ENCODE peak calls at places on chromosomes 6 and 20, in five cellular contexts. N is astrocyte, E is lower leg skin, U is stomach, Q is right lobe of liver. J is an unnamed sample.
A peak's percentile ranks its signal among the peaks of the same experiment; 100 is the strongest.

GRCh38 chr6:142011775-142012174 is 121.0 kb upstream of the GJE1 start:
- DNase-seq in Q (no peak), E (no peak), N (no peak), U (no peak), J (no peak)

GRCh38 chr6:48109902-48110301 is 1.1 kb downstream of the PTCHD4 start:
- DNase-seq in E (no peak), N (peak; percentile 11), U (no peak), Q (no peak), J (no peak)

GRCh38 chr6:13431861-13432465 is 55.4 kb downstream of the GFOD1 start:
- DNase-seq in N (peak; percentile 50), Q (no peak), U (no peak), E (no peak), J (no peak)

GRCh38 chr6:18209539-18210197 is 54.4 kb downstream of the KDM1B start:
- DNase-seq in Q (no peak), N (no peak), U (no peak), E (no peak), J (no peak)

GRCh38 chr6:89372506-89372901 is 20.0 kb upstream of the UBE2J1 start:
- DNase-seq in U (no peak), N (no peak), Q (no peak), E (no peak), J (no peak)

GRCh38 chr6:26172496-26172958 is 85.3 kb downstream of the HFE start:
- DNase-seq in E (no peak), Q (no peak), N (no peak), U (no peak), J (no peak)

GRCh38 chr6:30931959-30932645 is at the start of gene SFTA2:
- DNase-seq in U (no peak), E (no peak), N (no peak), Q (no peak), J (no peak)

GRCh38 chr20:59780494-59781185 is 152.8 kb downstream of the SYCP2 start:
- DNase-seq in E (no peak), Q (no peak), N (no peak), U (peak; percentile 9), J (no peak)

GRCh38 chr20:50308513-50309279 is 118.1 kb downstream of the CEBPB start:
- DNase-seq in E (peak; percentile 86), Q (peak; percentile 97), U (peak; percentile 80), N (peak; percentile 98), J (peak; percentile 98)

GRCh38 chr6:99945995-99946394 is 48.0 kb downstream of the MCHR2 start:
- DNase-seq in N (no peak), U (no peak), Q (no peak), E (no peak), J (no peak)

DNA sequence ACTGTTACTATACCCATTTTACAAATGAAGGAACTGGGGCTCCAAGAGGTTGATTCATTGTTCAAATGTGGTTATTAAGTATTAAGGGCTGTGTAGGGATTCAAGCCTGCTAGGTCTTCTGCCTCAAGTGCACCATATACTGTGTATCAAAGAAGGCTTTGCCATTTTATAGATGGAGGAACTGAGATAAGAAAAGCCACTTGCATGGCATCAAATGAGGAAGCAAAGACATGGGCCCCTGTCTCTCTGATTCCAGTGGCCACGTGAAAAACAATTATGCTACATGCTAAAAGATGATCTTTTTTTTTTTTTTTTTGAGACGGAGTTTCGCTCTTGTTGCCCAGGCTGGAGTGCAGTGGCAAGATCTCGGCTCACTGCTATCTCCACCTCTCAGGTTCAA is 67.0 kb downstream of the TMEM200A start:
- DNase-seq in U (no peak), N (no peak), E (no peak), Q (no peak), J (no peak)
- H3K4me3 ChIP-seq in U (no peak overlapping the region), N (no peak overlapping the region), E (no peak overlapping the region), Q (no peak overlapping the region), J (no peak overlapping the region)

GRCh38 chr6:116113386-116113785 is 12.5 kb downstream of the COL10A1 start:
- DNase-seq in E (no peak), N (no peak), Q (no peak), U (no peak), J (no peak)

GRCh38 chr6:116111552-116112528 is 11.2 kb downstream of the NT5DC1 start:
- DNase-seq in Q (no peak), E (no peak), N (no peak), U (peak; percentile 37), J (no peak)

GRCh38 chr6:116118608-116119007 is 7.3 kb downstream of the COL10A1 start:
- DNase-seq in N (peak; percentile 55), Q (no peak), E (no peak), U (no peak), J (no peak)

GRCh38 chr6:116120430-116120829 is 5.5 kb downstream of the COL10A1 start:
- DNase-seq in N (no peak), E (no peak), U (no peak), Q (no peak), J (no peak)

GRCh38 chr6:116115781-116116180 is 10.2 kb downstream of the COL10A1 start:
- DNase-seq in U (no peak), Q (no peak), E (no peak), N (no peak), J (no peak)
- TF ChIP-seq CTCF in U (no peak), Q (peak; percentile 6), E (no peak), N (peak; percentile 48), J (peak; percentile 29)

GRCh38 chr6:10384333-10384718 is 30.5 kb downstream of the TFAP2A start:
- DNase-seq in U (no peak), N (no peak), E (no peak), Q (no peak), J (no peak)

GRCh38 chr6:10382728-10383127 is 32.1 kb downstream of the TFAP2A start:
- DNase-seq in U (no peak), E (no peak), Q (no peak), N (no peak), J (no peak)

GRCh38 chr6:10384064-10384317 is 30.9 kb downstream of the TFAP2A start:
- DNase-seq in U (no peak), Q (no peak), N (no peak), E (no peak), J (no peak)

GRCh38 chr6:10382322-10382721 is 32.6 kb downstream of the TFAP2A start:
- DNase-seq in Q (no peak), N (no peak), E (no peak), U (no peak), J (no peak)

DNA sequence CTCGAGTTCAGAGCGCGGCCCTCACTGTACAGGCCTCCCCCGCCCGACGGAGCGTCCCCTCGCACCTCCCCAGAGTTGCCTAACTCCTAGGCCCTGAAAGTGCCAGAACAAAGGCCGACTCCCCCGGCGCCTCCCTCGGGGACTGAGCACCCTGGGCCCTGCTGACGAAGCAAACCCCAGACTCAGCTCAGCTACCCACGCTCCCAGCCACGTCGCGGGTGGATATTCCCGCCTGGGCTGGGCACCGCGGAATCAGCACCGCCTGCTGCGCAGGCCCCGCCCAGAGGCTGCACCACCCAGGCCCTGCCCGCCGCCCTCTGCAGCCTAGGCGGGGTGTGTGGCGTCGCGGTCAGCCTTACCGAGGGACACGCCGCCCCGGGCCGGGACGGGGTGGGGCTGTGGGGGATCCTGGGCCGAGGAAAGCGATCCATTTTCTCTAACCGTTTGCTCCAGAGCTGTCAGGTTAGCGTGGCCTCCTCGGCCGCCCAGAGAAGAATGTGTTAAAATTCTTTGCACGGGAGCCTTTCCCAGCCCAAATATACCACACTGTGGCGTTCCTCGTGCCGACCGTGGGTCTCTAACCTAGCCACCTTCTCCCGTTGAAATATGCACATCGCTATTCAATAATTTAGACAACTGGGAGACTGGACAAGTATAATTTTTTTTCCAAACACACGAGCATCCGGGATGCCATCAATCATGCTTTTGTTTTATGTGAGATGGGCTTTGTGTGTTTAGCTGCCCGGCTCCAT is 31.4 kb downstream of the TFAP2A start:
- DNase-seq in N (no peak), U (no peak), E (no peak), Q (no peak), J (no peak)
- H3K4me3 ChIP-seq in N (no peak overlapping the region), U (peak overlapping the region; percentile 16), E (no peak overlapping the region), Q (no peak overlapping the region), J (peak overlapping the region; percentile 35)

GRCh38 chr6:112785408-112785807 is 438.3 kb downstream of the RFPL4B start:
- DNase-seq in U (no peak), E (no peak), Q (no peak), N (no peak), J (no peak)

GRCh38 chr6:112780498-112781096 is 433.5 kb downstream of the RFPL4B start:
- DNase-seq in E (peak; percentile 59), N (peak; percentile 66), Q (peak; percentile 52), U (peak; percentile 73), J (peak; percentile 48)

GRCh38 chr6:112786801-112787200 is 439.7 kb downstream of the RFPL4B start:
- DNase-seq in U (no peak), Q (no peak), N (peak; percentile 29), E (no peak), J (no peak)

DNA sequence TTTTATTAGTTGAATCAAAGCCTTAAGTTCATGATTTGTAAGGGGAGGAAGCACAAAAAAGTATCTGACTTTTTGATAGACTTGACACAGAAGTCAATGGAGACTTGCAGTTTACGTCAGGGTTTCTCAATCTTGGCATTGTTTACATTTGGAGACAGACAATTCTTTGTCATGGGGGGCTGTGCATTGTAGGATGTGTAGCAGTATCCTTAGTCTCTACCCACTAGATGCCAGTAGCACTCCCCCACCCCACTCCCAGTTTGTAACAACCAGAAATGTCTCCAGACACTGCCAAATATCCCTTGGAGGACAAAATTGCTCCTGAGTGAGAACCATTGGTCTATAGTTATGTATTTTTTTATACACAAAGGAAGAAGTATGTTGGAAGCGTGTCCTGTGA is 434.1 kb downstream of the RFPL4B start:
- DNase-seq in Q (no peak), N (peak; percentile 36), E (no peak), U (no peak), J (no peak)
- TF ChIP-seq CTCF in Q (no peak), N (no peak), E (no peak), U (no peak), J (peak; percentile 32)

GRCh38 chr20:62364911-62365736 is 2.0 kb downstream of the LAMA5 start:
- DNase-seq in Q (peak; percentile 49), E (no peak), U (peak; percentile 56), N (no peak), J (no peak)
- H3K4me3 ChIP-seq in Q (no peak overlapping the region), E (no peak overlapping the region), U (peak overlapping the region; percentile 70), N (no peak overlapping the region), J (no peak overlapping the region)

GRCh38 chr20:46977204-46977603 is 82.6 kb downstream of the EYA2 start:
- DNase-seq in E (no peak), N (no peak), U (no peak), Q (no peak), J (no peak)

GRCh38 chr20:46978871-46979536 is 84.4 kb downstream of the EYA2 start:
- DNase-seq in N (no peak), E (no peak), Q (no peak), U (no peak), J (no peak)

GRCh38 chr20:46975976-46976375 is 81.3 kb downstream of the EYA2 start:
- DNase-seq in N (no peak), E (no peak), U (no peak), Q (no peak), J (no peak)

GRCh38 chr20:46979603-46980241 is 85.1 kb downstream of the EYA2 start:
- DNase-seq in Q (no peak), E (no peak), U (no peak), N (no peak), J (no peak)

DNA sequence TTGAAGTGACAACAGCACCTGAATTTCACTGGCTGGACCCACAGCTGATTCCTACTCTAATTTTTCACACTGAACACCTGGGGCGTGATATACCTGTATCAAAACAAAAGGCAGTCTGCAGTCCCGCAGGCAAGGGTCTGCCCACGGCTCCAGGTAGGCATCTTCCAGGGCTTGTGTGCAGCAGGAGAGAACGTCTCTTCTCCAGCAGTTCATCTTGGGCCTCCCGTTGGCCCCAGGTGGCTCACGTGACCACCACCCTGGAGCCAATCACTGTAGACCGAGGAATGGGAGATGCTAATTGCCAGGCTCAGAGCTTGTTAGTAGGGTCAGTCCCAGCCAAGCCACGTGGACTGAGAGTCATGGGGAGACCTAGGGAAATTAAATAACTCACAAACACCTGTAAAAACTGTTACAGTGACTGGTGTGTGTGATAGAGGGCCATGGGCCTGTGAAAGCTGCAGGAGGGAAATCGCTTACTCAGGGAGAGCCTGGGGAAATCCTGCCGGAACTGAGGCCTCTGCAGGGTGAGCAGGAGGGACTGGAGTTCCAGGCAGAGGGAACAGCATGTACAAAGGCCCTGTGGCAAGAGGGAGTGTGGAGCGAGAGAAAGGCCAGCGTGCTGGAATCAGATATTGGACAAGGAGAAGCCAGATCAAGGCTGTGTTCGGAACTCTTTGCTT is 83.4 kb downstream of the EYA2 start:
- DNase-seq in Q (no peak), E (no peak), N (no peak), U (no peak), J (no peak)
- TF ChIP-seq CTCF in Q (no peak), E (no peak), N (no peak), U (no peak), J (no peak)